ENCODE peak calls at places on chromosome 15, in four cellular contexts. B, E, S and H are unnamed samples.

GRCh38 chr15:79091204-79091867 is 756 bp upstream of the RASGRF1 start:
- DNase-seq in B (no peak), E (no peak), S (no peak), H (peak; percentile 22)

GRCh38 chr15:59838900-59839299 is 149.8 kb upstream of the BNIP2 start:
- DNase-seq in B (no peak), E (no peak), S (no peak), H (no peak)

GRCh38 chr15:25931846-25932245 is 68.7 kb upstream of the ATP10A start:
- DNase-seq in B (no peak), E (no peak), S (no peak), H (no peak)

GRCh38 chr15:81038975-81039607 is 38.4 kb downstream of the TLNRD1 start:
- DNase-seq in B (no peak), E (no peak), S (no peak), H (no peak)

GRCh38 chr15:30870681-30871080 is 33.0 kb upstream of the FAN1 start:
- DNase-seq in B (no peak), E (no peak), S (no peak), H (no peak)

GRCh38 chr15:90808517-90808939 is 59.9 kb upstream of the FURIN start:
- DNase-seq in B (no peak), E (no peak), S (no peak), H (no peak)

GRCh38 chr15:74548236-74548635 is 7.2 kb downstream of the ARID3B start:
- DNase-seq in B (no peak), E (no peak), S (no peak), H (no peak)

GRCh38 chr15:90407871-90408317 is 19.9 kb downstream of the IQGAP1 start:
- DNase-seq in B (no peak), E (no peak), S (peak; percentile 62), H (no peak)

GRCh38 chr15:68261241-68261640 is 16.3 kb upstream of the FEM1B start:
- DNase-seq in B (no peak), E (no peak), S (no peak), H (no peak)

GRCh38 chr15:62709261-62709660 is 333.3 kb upstream of the TPM1 start:
- DNase-seq in B (no peak), E (no peak), S (no peak), H (no peak)

GRCh38 chr15:94080989-94081605 is 150.3 kb upstream of the MCTP2 start:
- DNase-seq in B (no peak), E (peak; percentile 62), S (no peak), H (no peak)

GRCh38 chr15:25739687-25740121 is 123.4 kb downstream of the ATP10A start:
- DNase-seq in B (no peak), E (peak; percentile 24), S (peak; percentile 59), H (no peak)

GRCh38 chr15:63772531-63772930 is 61.2 kb downstream of the HERC1 start:
- DNase-seq in B (no peak), E (no peak), S (no peak), H (no peak)

GRCh38 chr15:96331942-96332853 is 1.7 kb downstream of the NR2F2 start:
- DNase-seq in B (peak; percentile 60), E (peak; percentile 83), S (no peak), H (peak; percentile 45)